ENCODE peak calls at places on chromosomes 3 and 15, in eight cellular contexts. D, P, N, L, W, A, G and M are unnamed samples.

GRCh38 chr3:14962762-14963161 is 15.4 kb downstream of the NR2C2 start:
- DNase-seq in D (no peak), W (no peak), P (no peak), N (no peak), A (no peak), G (peak), L (no peak), M (no peak)

GRCh38 chr3:128383316-128384235 is 83.1 kb downstream of the DNAJB8 start:
- DNase-seq in N (no peak), L (no peak), D (peak), G (peak), P (peak), A (peak), W (no peak), M (no peak)

GRCh38 chr3:155131104-155131503 is 51.0 kb downstream of the MME start:
- DNase-seq in W (no peak), N (no peak), P (no peak), L (no peak), A (peak), G (peak), D (no peak), M (no peak)

GRCh38 chr3:33331414-33331813 is 54.2 kb downstream of the FBXL2 start:
- DNase-seq in L (no peak), N (no peak), D (no peak), A (no peak), P (no peak), G (no peak), W (no peak), M (no peak)

GRCh38 chr15:75230016-75230343 is 28.2 kb upstream of the GOLGA6C start:
- DNase-seq in A (no peak), G (no peak), L (no peak), W (no peak), D (no peak), N (peak), P (no peak), M (no peak)

GRCh38 chr3:14602006-14602803 is 49.4 kb upstream of the CCDC174 start:
- DNase-seq in D (no peak), G (no peak), W (no peak), P (no peak), N (peak), L (peak), A (peak), M (no peak)

GRCh38 chr15:65400760-65401606 is 21.8 kb downstream of the IGDCC4 start:
- DNase-seq in N (peak), G (peak), D (peak), L (peak), A (peak), P (peak), W (peak), M (no peak)

GRCh38 chr3:183884097-183884436 is 613 bp downstream of the PARL start:
- DNase-seq in W (no peak), G (no peak), A (no peak), N (no peak), P (no peak), L (no peak), D (no peak), M (no peak)

GRCh38 chr3:182740710-182741109 is 52.6 kb upstream of the ATP11B start:
- DNase-seq in L (no peak), D (no peak), N (no peak), W (no peak), P (no peak), G (peak), A (no peak), M (no peak)

GRCh38 chr3:177279118-177279815 is 82.0 kb upstream of the TBL1XR1 start:
- DNase-seq in G (no peak), D (no peak), N (no peak), W (no peak), L (no peak), P (no peak), A (no peak), M (no peak)

GRCh38 chr3:141399200-141399599 is 30.9 kb downstream of the ZBTB38 start:
- DNase-seq in L (no peak), P (no peak), N (no peak), A (no peak), W (no peak), G (no peak), D (no peak), M (no peak)

GRCh38 chr15:34367128-34368081 is at the start of gene LPCAT4:
- DNase-seq in N (peak), P (peak), G (peak), D (peak), A (peak), W (peak), L (peak), M (peak)

GRCh38 chr3:197181751-197182150 is 116.7 kb downstream of the DLG1 start:
- DNase-seq in W (no peak), A (no peak), G (peak), N (no peak), L (no peak), P (no peak), D (peak), M (peak)

GRCh38 chr15:90902996-90903732 is at the start of gene MAN2A2:
- DNase-seq in N (peak), D (peak), A (peak), L (peak), P (peak), W (no peak), G (peak), M (no peak)

GRCh38 chr3:69451594-69451993 is 65.7 kb upstream of the FRMD4B start:
- DNase-seq in A (no peak), N (no peak), W (no peak), D (no peak), G (no peak), P (no peak), L (no peak), M (no peak)
- TF ChIP-seq CTCF in A (no peak), N (no peak), W (peak), D (no peak), G (no peak), P (no peak), L (peak), M (peak)

DNA sequence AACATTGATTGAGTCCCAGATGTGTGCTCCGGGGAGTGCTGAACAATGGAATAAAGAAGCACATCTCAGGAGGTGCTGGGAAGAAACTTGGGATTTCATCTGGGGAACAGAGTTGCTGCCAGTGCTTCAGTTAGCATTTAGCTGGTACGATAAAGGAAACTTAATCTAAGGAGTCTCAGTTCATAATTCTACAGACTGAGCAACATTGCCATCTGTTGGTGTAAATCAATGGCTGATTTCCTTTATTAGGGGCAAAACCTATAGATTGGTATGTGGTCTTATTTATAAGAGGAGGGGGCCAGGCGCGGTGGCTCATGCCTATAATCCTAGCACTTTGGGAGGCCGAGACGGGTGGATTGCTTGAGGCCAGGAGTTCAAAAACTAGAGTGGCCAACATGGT is 8.9 kb downstream of the MKRN2OS start:
- DNase-seq in D (no peak), W (no peak), P (no peak), A (no peak), N (no peak), L (no peak), G (no peak), M (no peak)
- TF ChIP-seq CTCF in D (peak), W (no peak), P (no peak), A (no peak), N (no peak), L (no peak), G (no peak), M (no peak)

DNA sequence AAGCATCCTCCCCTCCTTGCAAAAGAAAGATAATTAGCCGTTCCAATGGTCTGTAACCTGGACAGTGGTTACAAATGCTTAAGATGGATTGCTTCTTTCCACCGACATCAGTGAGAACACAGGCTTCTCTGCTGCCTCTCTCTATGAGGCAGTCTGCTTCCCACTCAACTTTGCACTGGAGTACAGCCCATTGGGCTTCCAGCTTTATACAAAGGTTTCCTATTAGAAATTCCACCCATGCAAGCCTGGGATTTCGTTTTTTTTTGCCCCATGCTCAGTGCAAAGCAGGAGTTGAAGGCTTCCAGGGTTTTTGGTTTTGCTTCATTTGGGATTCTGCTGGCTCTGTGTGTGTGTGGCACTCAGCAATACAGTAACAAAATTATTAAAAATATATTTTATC is 47.3 kb upstream of the C3orf22 start:
- DNase-seq in L (no peak), D (no peak), P (no peak), W (no peak), G (no peak), N (no peak), A (no peak), M (no peak)
- TF ChIP-seq CTCF in L (no peak), D (no peak), P (no peak), W (no peak), G (no peak), N (no peak), A (no peak), M (no peak)

GRCh38 chr3:156816091-156816793 is 9.9 kb upstream of the LEKR1 start:
- DNase-seq in W (no peak), A (no peak), G (no peak), L (peak), D (peak), P (peak), N (peak), M (no peak)
- TF ChIP-seq CTCF in W (no peak), A (no peak), G (no peak), L (no peak), D (no peak), P (no peak), N (peak), M (no peak)

DNA sequence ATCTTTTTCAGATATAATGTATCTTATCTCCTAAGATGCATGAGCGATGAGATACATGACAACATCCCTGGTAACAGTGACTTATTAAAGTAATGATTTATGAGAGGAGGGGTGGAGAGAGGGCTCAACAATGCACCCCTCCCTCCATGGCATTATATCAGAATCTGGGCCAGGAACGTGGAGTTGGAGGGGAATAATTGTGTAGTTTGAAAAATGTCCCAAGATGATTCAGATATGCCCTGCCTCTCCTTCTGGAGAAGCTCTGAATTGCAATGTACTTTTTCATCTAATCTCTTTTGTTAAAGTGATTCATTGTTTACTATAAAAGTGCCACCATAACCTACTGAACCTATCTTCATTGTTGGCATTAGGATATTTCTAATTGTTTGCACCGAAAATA is 86.5 kb downstream of the FRMD4B start:
- DNase-seq in L (no peak), N (no peak), G (peak), P (no peak), D (no peak), A (no peak), W (no peak), M (no peak)
- TF ChIP-seq CTCF in L (no peak), N (no peak), G (peak), P (no peak), D (peak), A (no peak), W (peak), M (no peak)